ENCODE peak calls at places on chromosomes 4 and X, in four cellular contexts. Z is neural crest cell, O is upper lobe of right lung, V is astrocyte of the hippocampus. G is an unnamed sample.

GRCh38 chr4:53128959-53129358 is 236.9 kb downstream of the SCFD2 start:
- DNase-seq in O (no peak), Z (no peak), V (peak), G (no peak)

GRCh38 chr4:87819281-87819919 is 13.4 kb upstream of the MEPE start:
- DNase-seq in Z (no peak), O (no peak), V (peak), G (no peak)

GRCh38 chr4:4627111-4627510 is 85.3 kb upstream of the STX18 start:
- DNase-seq in V (no peak), O (no peak), Z (no peak), G (no peak)

GRCh38 chr4:152015597-152016324 is 255.0 kb upstream of the GATB start:
- DNase-seq in V (no peak), O (no peak), Z (no peak), G (no peak)

GRCh38 chr4:150155391-150155790 is 77.1 kb downstream of the DCLK2 start:
- DNase-seq in Z (no peak), V (no peak), O (no peak), G (no peak)

GRCh38 chrX:140817943-140818342 is 108.4 kb downstream of the LINC00632 start:
- DNase-seq in O (no peak), V (peak), Z (peak), G (no peak)

GRCh38 chrX:130296743-130297142 is 28.0 kb upstream of the ZNF280C start:
- DNase-seq in V (no peak), Z (no peak), O (no peak), G (no peak)

GRCh38 chr4:122917731-122918130 is 4.7 kb downstream of the NUDT6 start:
- DNase-seq in Z (no peak), V (no peak), O (no peak), G (no peak)

GRCh38 chr4:125573368-125573767 is 258.6 kb downstream of the FAT4 start:
- DNase-seq in V (no peak), O (no peak), Z (no peak), G (peak)

GRCh38 chr4:3675251-3676115 is 90.7 kb upstream of the ADRA2C start:
- DNase-seq in Z (no peak), V (no peak), O (peak), G (no peak)

GRCh38 chr4:81164623-81165416 is 50.2 kb downstream of the PRKG2 start:
- DNase-seq in O (no peak), V (peak), Z (no peak), G (no peak)

GRCh38 chrX:13008189-13008533 is 33.3 kb downstream of the TMSB4X start:
- DNase-seq in Z (no peak), O (no peak), V (no peak), G (no peak)

GRCh38 chr4:114187592-114187991 is 208.1 kb upstream of the ARSJ start:
- DNase-seq in O (no peak), V (no peak), Z (no peak), G (no peak)

GRCh38 chr4:15244354-15244753 is 183.5 kb upstream of the C1QTNF7 start:
- DNase-seq in O (no peak), V (peak), Z (no peak), G (no peak)

GRCh38 chr4:67762091-67762490 is 7.9 kb upstream of the GNRHR start:
- DNase-seq in V (peak), O (no peak), Z (no peak), G (no peak)

GRCh38 chr4:89410687-89411086 is 103.1 kb upstream of the GPRIN3 start:
- DNase-seq in V (peak), O (no peak), Z (no peak), G (no peak)

GRCh38 chrX:46376246-46376885 is 168.9 kb downstream of the ZNF674 start:
- DNase-seq in V (peak), O (no peak), Z (no peak), G (peak)

GRCh38 chr4:147288512-147288911 is 192.4 kb upstream of the EDNRA start:
- DNase-seq in Z (no peak), V (no peak), O (no peak), G (no peak)

GRCh38 chr4:7433376-7434140 is 1.2 kb downstream of the PSAPL1 start:
- DNase-seq in O (no peak), V (no peak), Z (no peak), G (no peak)

GRCh38 chr4:56701644-56702043 is 20.5 kb upstream of the HOPX start:
- DNase-seq in V (no peak), O (no peak), Z (no peak), G (no peak)

GRCh38 chr4:57190651-57191481 is 80.7 kb upstream of the IGFBP7 start:
- DNase-seq in Z (peak), O (no peak), V (peak), G (peak)

GRCh38 chr4:98516042-98516440 is 142.4 kb downstream of the TSPAN5 start:
- DNase-seq in O (no peak), Z (no peak), V (peak), G (no peak)

GRCh38 chr4:158671915-158672806 is at the start of gene ETFDH:
- DNase-seq in V (peak), O (peak), Z (peak), G (peak)

GRCh38 chr4:8819019-8819418 is 52.6 kb downstream of the HMX1 start:
- DNase-seq in O (peak), V (no peak), Z (no peak), G (no peak)

GRCh38 chrX:140764401-140764919 is 54.9 kb downstream of the LINC00632 start:
- DNase-seq in Z (peak), O (no peak), V (peak), G (no peak)

GRCh38 chr4:71867598-71867997 is 83.7 kb upstream of the GC start:
- DNase-seq in O (no peak), V (no peak), Z (no peak), G (no peak)

GRCh38 chrX:120428309-120428708 is 40.8 kb downstream of the LAMP2 start:
- DNase-seq in V (peak), O (no peak), Z (no peak), G (no peak)

GRCh38 chr4:162241857-162242256 is 78.1 kb upstream of the FSTL5 start:
- DNase-seq in Z (no peak), O (no peak), V (no peak), G (no peak)

GRCh38 chrX:150329282-150329681 is 33.8 kb upstream of the MAMLD1 start:
- DNase-seq in Z (no peak), V (no peak), O (no peak), G (no peak)

GRCh38 chrX:108415891-108416290 is 22.3 kb downstream of the COL4A6 start:
- DNase-seq in V (peak), O (no peak), Z (no peak), G (no peak)

GRCh38 chr4:88792268-88792781 is 94.7 kb upstream of the NAP1L5 start:
- DNase-seq in O (no peak), Z (no peak), V (peak), G (no peak)

GRCh38 chr4:181659202-181659601 is 584.0 kb upstream of the TENM3 start:
- DNase-seq in Z (no peak), V (peak), O (no peak), G (no peak)

GRCh38 chrX:40012800-40013682 is 84.7 kb downstream of the BCOR start:
- DNase-seq in Z (no peak), O (peak), V (peak), G (no peak)

GRCh38 chrX:36908801-36909403 is 99.3 kb upstream of the FAM47C start:
- DNase-seq in Z (no peak), O (no peak), V (peak), G (no peak)

GRCh38 chrX:47380268-47380667 is 9.9 kb downstream of the ZNF157 start:
- DNase-seq in O (no peak), Z (no peak), V (no peak), G (peak)

GRCh38 chr4:122851568-122851967 is 24.9 kb downstream of the FGF2 start:
- DNase-seq in Z (no peak), V (no peak), O (no peak), G (no peak)

GRCh38 chr4:112704991-112705845 is 68.3 kb downstream of the LARP7 start:
- DNase-seq in Z (peak), V (peak), O (peak), G (no peak)

G was measured in DND-41.